ENCODE peak calls at places on chromosomes 12 and 14, in seven cellular contexts. J, G, Z, X, I, M and N are unnamed samples.

GRCh38 chr14:69708586-69709169 is 58.3 kb upstream of the SRSF5 start:
- DNase-seq in J (no peak), G (no peak), Z (no peak), X (no peak), I (no peak), M (peak), N (no peak)

GRCh38 chr12:122072031-122072970 is 6.3 kb upstream of the MLXIP start:
- DNase-seq in J (peak), G (no peak), Z (peak), X (no peak), I (peak), M (no peak), N (peak)

GRCh38 chr12:14849664-14850063 is 6.3 kb upstream of the ART4 start:
- DNase-seq in J (peak), G (no peak), Z (peak), X (no peak), I (peak), M (no peak), N (peak)

GRCh38 chr12:50614167-50614762 is 109.5 kb downstream of the DIP2B start:
- DNase-seq in J (peak), G (no peak), Z (peak), X (no peak), I (no peak), M (no peak), N (no peak)

GRCh38 chr12:3732901-3733300 is 20.0 kb downstream of the CRACR2A start:
- DNase-seq in J (no peak), G (no peak), Z (no peak), X (no peak), I (no peak), M (no peak), N (no peak)

GRCh38 chr14:95220663-95221231 is 63.4 kb upstream of the DICER1 start:
- DNase-seq in J (no peak), G (no peak), Z (peak), X (no peak), I (peak), M (no peak), N (no peak)

GRCh38 chr14:93536945-93537344 is 106.2 kb downstream of the UNC79 start:
- DNase-seq in J (peak), G (no peak), Z (no peak), X (no peak), I (no peak), M (no peak), N (peak)

GRCh38 chr12:120584343-120585149 is 3.3 kb upstream of the POP5 start:
- DNase-seq in J (peak), G (peak), Z (no peak), X (no peak), I (no peak), M (peak), N (peak)

GRCh38 chr14:49879683-49880204 is 13.1 kb upstream of the ARF6 start:
- DNase-seq in J (peak), G (no peak), Z (peak), X (no peak), I (no peak), M (peak), N (peak)